ENCODE peak calls at places on chromosomes 4 and X, in four cellular contexts. One of them, this sample, is unnamed.
A peak's percentile ranks its signal among the peaks of the same experiment; 100 is the strongest.

GRCh38 chr4:55329012-55329411 is 17.0 kb upstream of the SRD5A3 start:
- DNase-seq in sigmoid colon: no peak
- DNase-seq in tibial nerve: no peak
- DNase-seq in suprapubic skin: no peak
- DNase-seq in this sample: no peak

GRCh38 chrX:39418936-39419659 is 617.8 kb downstream of the MID1IP1 start:
- DNase-seq in sigmoid colon: no peak
- DNase-seq in tibial nerve: no peak
- DNase-seq in suprapubic skin: no peak
- DNase-seq in this sample: no peak

GRCh38 chr4:183721207-183722081 is 62.4 kb downstream of the TRAPPC11 start:
- DNase-seq in sigmoid colon: no peak
- DNase-seq in tibial nerve: no peak
- DNase-seq in suprapubic skin: no peak
- DNase-seq in this sample: peak; percentile 83

GRCh38 chr4:30718021-30718888 is 1.9 kb upstream of the PCDH7 start:
- DNase-seq in sigmoid colon: peak; percentile 83
- DNase-seq in tibial nerve: no peak
- DNase-seq in suprapubic skin: no peak
- DNase-seq in this sample: no peak

GRCh38 chrX:130172127-130172834 is 519 bp downstream of the RAB33A start:
- DNase-seq in sigmoid colon: peak; percentile 54
- DNase-seq in tibial nerve: no peak
- DNase-seq in suprapubic skin: no peak
- DNase-seq in this sample: no peak

GRCh38 chrX:133307637-133308485 is 89.7 kb upstream of the TFDP3 start:
- DNase-seq in sigmoid colon: no peak
- DNase-seq in tibial nerve: no peak
- DNase-seq in suprapubic skin: no peak
- DNase-seq in this sample: no peak

GRCh38 chrX:25968920-25969319 is 169.2 kb upstream of the MAGEB18 start:
- DNase-seq in sigmoid colon: no peak
- DNase-seq in tibial nerve: no peak
- DNase-seq in suprapubic skin: no peak
- DNase-seq in this sample: no peak

GRCh38 chr4:189519189-189519588 is 421.5 kb upstream of the FRG1 start:
- DNase-seq in sigmoid colon: no peak
- DNase-seq in tibial nerve: no peak
- DNase-seq in suprapubic skin: no peak
- DNase-seq in this sample: no peak

GRCh38 chr4:44448548-44449443 is at the start of gene KCTD8:
- DNase-seq in sigmoid colon: peak; percentile 95
- DNase-seq in tibial nerve: peak; percentile 72
- DNase-seq in suprapubic skin: peak; percentile 85
- DNase-seq in this sample: peak; percentile 96
- TF ChIP-seq POLR2A in sigmoid colon: no peak
- TF ChIP-seq POLR2A in tibial nerve: no peak
- TF ChIP-seq POLR2A in suprapubic skin: no peak
- TF ChIP-seq POLR2A in this sample: no peak

GRCh38 chr4:7021355-7021754 is 21.8 kb upstream of the TADA2B start:
- DNase-seq in sigmoid colon: no peak
- DNase-seq in tibial nerve: no peak
- DNase-seq in suprapubic skin: no peak
- DNase-seq in this sample: no peak
- TF ChIP-seq EP300 in sigmoid colon: no peak
- TF ChIP-seq EP300 in tibial nerve: no peak
- TF ChIP-seq EP300 in suprapubic skin: no peak
- TF ChIP-seq EP300 in this sample: no peak

GRCh38 chrX:68945603-68946228 is 116.9 kb downstream of the EFNB1 start:
- DNase-seq in sigmoid colon: peak; percentile 30
- DNase-seq in tibial nerve: no peak
- DNase-seq in suprapubic skin: no peak
- DNase-seq in this sample: peak; percentile 34
- H3K4me3 ChIP-seq in sigmoid colon: no peak overlapping the region
- H3K4me3 ChIP-seq in tibial nerve: no peak overlapping the region
- H3K4me3 ChIP-seq in suprapubic skin: no peak overlapping the region
- H3K4me3 ChIP-seq in this sample: no peak overlapping the region

DNA sequence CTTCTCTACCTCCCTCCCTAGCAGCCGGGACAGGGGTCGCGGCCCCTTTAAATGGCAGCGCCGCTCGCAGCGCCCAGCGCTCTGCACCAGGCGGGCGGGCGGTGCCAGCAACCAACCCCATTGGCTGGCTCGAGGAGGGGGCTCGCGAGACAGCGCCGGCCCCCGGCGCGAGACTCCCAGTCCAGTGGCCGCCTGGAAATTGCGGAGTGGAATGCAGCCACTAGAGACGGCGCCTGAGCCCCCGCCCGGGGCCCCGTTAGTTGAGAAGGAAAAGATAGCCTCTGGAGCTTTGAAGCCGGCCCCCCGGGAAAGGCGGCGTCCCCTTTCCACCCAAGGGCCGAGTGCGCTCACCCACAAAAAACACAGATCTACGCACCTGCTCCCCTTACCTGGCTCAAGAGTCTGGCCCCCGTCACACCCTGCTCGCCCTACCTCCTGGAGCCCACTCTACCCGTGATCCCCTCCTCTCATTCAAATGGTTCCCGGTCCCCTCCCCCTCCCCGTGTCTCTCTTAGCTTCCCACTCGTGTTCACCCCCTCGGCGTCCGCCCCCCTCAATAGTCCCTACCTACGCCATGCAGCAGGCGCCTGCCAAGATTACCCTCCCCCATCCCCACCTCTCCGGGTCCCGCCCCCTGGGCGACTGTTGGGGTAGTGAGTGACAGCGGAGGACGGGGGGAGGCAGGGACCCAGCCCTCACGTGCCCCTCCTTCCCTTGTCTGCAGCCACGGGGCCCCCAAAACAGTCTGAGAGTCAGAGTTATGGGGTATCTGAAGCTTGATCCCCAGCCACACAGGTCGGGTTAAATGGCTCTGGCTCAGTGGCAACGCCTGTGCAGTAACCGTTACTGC is at the start of gene ZMYM3:
- DNase-seq in sigmoid colon: peak; percentile 93
- DNase-seq in tibial nerve: peak; percentile 64
- DNase-seq in suprapubic skin: peak; percentile 87
- DNase-seq in this sample: peak; percentile 93
- TF ChIP-seq POLR2A in sigmoid colon: peak; percentile 32
- TF ChIP-seq POLR2A in tibial nerve: no peak
- TF ChIP-seq POLR2A in suprapubic skin: no peak
- TF ChIP-seq POLR2A in this sample: no peak